ENCODE peak calls at places on chromosomes 16 and 17, in six cellular contexts. One of them, this sample, is unnamed.

GRCh38 chr17:82317394-82318168 is at the start of gene CD7:
- DNase-seq in HepG2: peak
- DNase-seq in GM12878: no peak
- DNase-seq in HCT116: no peak
- DNase-seq in SK-N-SH: no peak
- DNase-seq in K562: no peak
- DNase-seq in this sample: no peak

GRCh38 chr16:58418601-58419000 is 26.3 kb downstream of the GINS3 start:
- DNase-seq in GM12878: no peak
- DNase-seq in HepG2: no peak
- DNase-seq in SK-N-SH: no peak
- DNase-seq in HCT116: no peak
- DNase-seq in K562: peak
- DNase-seq in this sample: no peak

GRCh38 chr17:1271020-1271423 is 778 bp downstream of the BHLHA9 start:
- DNase-seq in GM12878: no peak
- DNase-seq in SK-N-SH: no peak
- DNase-seq in K562: no peak
- DNase-seq in HCT116: no peak
- DNase-seq in HepG2: no peak
- DNase-seq in this sample: peak

GRCh38 chr17:71548540-71549190 is 572.2 kb upstream of the SOX9 start:
- DNase-seq in HCT116: no peak
- DNase-seq in GM12878: no peak
- DNase-seq in K562: no peak
- DNase-seq in HepG2: no peak
- DNase-seq in SK-N-SH: no peak
- DNase-seq in this sample: no peak

GRCh38 chr17:76480676-76481075 is 13.3 kb downstream of the AANAT start:
- DNase-seq in GM12878: no peak
- DNase-seq in HepG2: no peak
- DNase-seq in SK-N-SH: no peak
- DNase-seq in HCT116: no peak
- DNase-seq in K562: no peak
- DNase-seq in this sample: no peak

GRCh38 chr16:54240180-54241125 is 46.1 kb downstream of the IRX3 start:
- DNase-seq in HepG2: no peak
- DNase-seq in GM12878: no peak
- DNase-seq in HCT116: no peak
- DNase-seq in K562: no peak
- DNase-seq in SK-N-SH: no peak
- DNase-seq in this sample: no peak

GRCh38 chr17:1083451-1084187 is 86.7 kb downstream of the TIMM22 start:
- DNase-seq in HepG2: no peak
- DNase-seq in GM12878: no peak
- DNase-seq in HCT116: no peak
- DNase-seq in SK-N-SH: no peak
- DNase-seq in K562: no peak
- DNase-seq in this sample: no peak

GRCh38 chr16:50372611-50373344 is 4.0 kb upstream of the BRD7 start:
- DNase-seq in HCT116: no peak
- DNase-seq in K562: no peak
- DNase-seq in HepG2: peak
- DNase-seq in SK-N-SH: peak
- DNase-seq in GM12878: no peak
- DNase-seq in this sample: no peak

GRCh38 chr17:427891-428290 is 75.3 kb upstream of the RPH3AL start:
- DNase-seq in HCT116: no peak
- DNase-seq in SK-N-SH: no peak
- DNase-seq in HepG2: no peak
- DNase-seq in K562: no peak
- DNase-seq in GM12878: no peak
- DNase-seq in this sample: no peak

GRCh38 chr17:45431531-45432404 is 902 bp downstream of the ARHGAP27 start:
- DNase-seq in SK-N-SH: peak
- DNase-seq in GM12878: no peak
- DNase-seq in K562: peak
- DNase-seq in HepG2: peak
- DNase-seq in HCT116: peak
- DNase-seq in this sample: peak

GRCh38 chr17:75625813-75626486 is 7.3 kb upstream of the SMIM5 start:
- DNase-seq in GM12878: no peak
- DNase-seq in SK-N-SH: peak
- DNase-seq in K562: peak
- DNase-seq in HepG2: peak
- DNase-seq in HCT116: no peak
- DNase-seq in this sample: peak

GRCh38 chr16:10578474-10579316 is 1.7 kb downstream of the EMP2 start:
- DNase-seq in HepG2: peak
- DNase-seq in HCT116: no peak
- DNase-seq in K562: no peak
- DNase-seq in GM12878: no peak
- DNase-seq in SK-N-SH: no peak
- DNase-seq in this sample: no peak

GRCh38 chr17:82599674-82600661 is 48.3 kb downstream of the WDR45B start:
- DNase-seq in HCT116: no peak
- DNase-seq in HepG2: no peak
- DNase-seq in K562: no peak
- DNase-seq in SK-N-SH: peak
- DNase-seq in GM12878: no peak
- DNase-seq in this sample: no peak

GRCh38 chr17:31294231-31294630 is 2.8 kb downstream of the OMG start:
- DNase-seq in GM12878: no peak
- DNase-seq in HCT116: no peak
- DNase-seq in K562: no peak
- DNase-seq in HepG2: no peak
- DNase-seq in SK-N-SH: no peak
- DNase-seq in this sample: no peak

GRCh38 chr17:19706791-19707727 is 9.3 kb downstream of the SLC47A2 start:
- DNase-seq in SK-N-SH: no peak
- DNase-seq in HepG2: no peak
- DNase-seq in HCT116: no peak
- DNase-seq in GM12878: no peak
- DNase-seq in K562: no peak
- DNase-seq in this sample: peak

GRCh38 chr17:74953129-74953687 is 17.5 kb downstream of the OTOP3 start:
- DNase-seq in GM12878: no peak
- DNase-seq in SK-N-SH: no peak
- DNase-seq in HepG2: no peak
- DNase-seq in K562: no peak
- DNase-seq in HCT116: no peak
- DNase-seq in this sample: no peak

GRCh38 chr16:74521691-74522090 is 85.2 kb downstream of the GLG1 start:
- DNase-seq in HepG2: no peak
- DNase-seq in SK-N-SH: peak
- DNase-seq in K562: no peak
- DNase-seq in GM12878: no peak
- DNase-seq in HCT116: no peak
- DNase-seq in this sample: no peak

GRCh38 chr17:4934173-4934979 is 2.3 kb downstream of the GP1BA start:
- DNase-seq in GM12878: no peak
- DNase-seq in K562: peak
- DNase-seq in HCT116: no peak
- DNase-seq in SK-N-SH: peak
- DNase-seq in HepG2: peak
- DNase-seq in this sample: no peak

GRCh38 chr17:81735181-81736102 is 23.4 kb downstream of the SLC25A10 start:
- DNase-seq in HepG2: no peak
- DNase-seq in HCT116: no peak
- DNase-seq in K562: peak
- DNase-seq in GM12878: peak
- DNase-seq in SK-N-SH: no peak
- DNase-seq in this sample: no peak

GRCh38 chr16:69132424-69133252 is at the start of the genes CHTF8 and UTP4:
- DNase-seq in K562: peak
- DNase-seq in GM12878: no peak
- DNase-seq in SK-N-SH: peak
- DNase-seq in HepG2: peak
- DNase-seq in HCT116: peak
- DNase-seq in this sample: no peak
- TF ChIP-seq SIN3A in K562: peak
- TF ChIP-seq SIN3A in GM12878: peak
- TF ChIP-seq SIN3A in SK-N-SH: peak
- TF ChIP-seq SIN3A in HepG2: peak
- TF ChIP-seq SIN3A in HCT116: peak
- TF ChIP-seq SIN3A in this sample: peak

DNA sequence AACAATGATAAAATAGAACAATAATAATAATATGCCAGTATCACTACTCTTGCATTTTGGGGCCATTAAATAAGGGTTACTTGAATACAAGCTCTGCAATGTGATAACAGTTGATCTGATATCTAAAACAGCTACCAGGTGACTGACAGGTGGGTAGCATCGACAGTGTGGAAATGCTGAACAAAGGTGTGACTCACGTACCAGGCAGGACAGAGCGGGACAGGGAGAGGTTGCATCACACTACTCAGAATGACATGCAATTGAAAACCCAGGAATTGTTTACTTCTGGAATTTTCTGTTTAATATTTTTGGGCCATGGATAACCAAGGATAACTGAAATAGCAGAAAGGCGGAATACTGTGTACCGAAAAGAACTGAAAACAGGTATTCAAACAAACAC is 15.8 kb upstream of the ZNF19 start:
- DNase-seq in HepG2: no peak
- DNase-seq in K562: no peak
- DNase-seq in SK-N-SH: no peak
- DNase-seq in HCT116: no peak
- DNase-seq in GM12878: no peak
- DNase-seq in this sample: no peak
- TF ChIP-seq YY1 in HepG2: no peak
- TF ChIP-seq YY1 in K562: no peak
- TF ChIP-seq YY1 in SK-N-SH: no peak
- TF ChIP-seq YY1 in HCT116: no peak
- TF ChIP-seq YY1 in GM12878: no peak
- TF ChIP-seq YY1 in this sample: no peak

GRCh38 chr17:2926019-2926650 is 129.9 kb downstream of the RAP1GAP2 start:
- DNase-seq in SK-N-SH: peak
- DNase-seq in K562: no peak
- DNase-seq in HCT116: no peak
- DNase-seq in GM12878: no peak
- DNase-seq in HepG2: no peak
- DNase-seq in this sample: no peak
- TF ChIP-seq SIN3A in SK-N-SH: peak
- TF ChIP-seq SIN3A in K562: no peak
- TF ChIP-seq SIN3A in HCT116: no peak
- TF ChIP-seq SIN3A in GM12878: no peak
- TF ChIP-seq SIN3A in HepG2: no peak
- TF ChIP-seq SIN3A in this sample: no peak

DNA sequence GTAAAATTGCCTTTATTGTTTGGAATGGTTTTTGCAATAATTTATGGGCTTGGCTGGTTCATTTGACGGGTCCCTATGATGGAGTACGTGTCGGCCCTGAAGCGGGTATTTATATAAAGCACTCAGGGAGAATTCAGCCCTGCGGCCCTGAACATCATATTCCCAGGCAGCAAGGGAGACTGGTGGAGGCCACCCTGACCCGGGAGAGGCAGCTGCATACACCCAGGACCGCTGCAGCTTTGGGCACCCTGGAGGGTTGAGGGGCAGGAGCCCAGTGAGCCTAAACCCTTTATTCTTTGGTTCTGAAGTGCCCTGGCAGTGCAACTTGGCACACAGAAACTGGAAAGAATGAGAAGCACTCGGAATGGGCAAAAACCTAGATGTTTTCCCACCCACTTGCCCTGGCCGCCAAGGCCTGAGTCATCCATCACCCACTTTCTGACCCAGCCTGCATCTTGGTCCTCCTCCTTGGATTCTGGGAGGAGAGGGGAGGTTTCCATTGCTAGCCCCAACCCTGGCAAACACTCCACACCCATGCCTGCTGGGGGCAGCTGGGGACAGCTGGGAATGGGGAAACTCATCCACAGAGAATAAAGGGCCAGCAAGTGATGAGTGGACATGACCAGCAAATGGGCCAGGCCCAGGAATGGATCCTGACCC is 162.2 kb upstream of the TNRC6C start:
- DNase-seq in GM12878: no peak
- DNase-seq in SK-N-SH: no peak
- DNase-seq in HCT116: no peak
- DNase-seq in HepG2: no peak
- DNase-seq in K562: no peak
- DNase-seq in this sample: no peak
- TF ChIP-seq YY1 in GM12878: no peak
- TF ChIP-seq YY1 in SK-N-SH: no peak
- TF ChIP-seq YY1 in HCT116: no peak
- TF ChIP-seq YY1 in HepG2: no peak
- TF ChIP-seq YY1 in K562: no peak
- TF ChIP-seq YY1 in this sample: no peak

GRCh38 chr17:50352072-50352692 is 6.3 kb downstream of the XYLT2 start:
- DNase-seq in GM12878: no peak
- DNase-seq in K562: no peak
- DNase-seq in HCT116: no peak
- DNase-seq in SK-N-SH: no peak
- DNase-seq in HepG2: no peak
- DNase-seq in this sample: no peak
- TF ChIP-seq SIN3A in GM12878: no peak
- TF ChIP-seq SIN3A in K562: no peak
- TF ChIP-seq SIN3A in HCT116: no peak
- TF ChIP-seq SIN3A in SK-N-SH: no peak
- TF ChIP-seq SIN3A in HepG2: no peak
- TF ChIP-seq SIN3A in this sample: no peak